ENCODE peak calls at places on chromosomes 16 and 17, in four cellular contexts. U is H9, L is H1, S is IMR-90. Y is an unnamed sample.

GRCh38 chr17:39938140-39938869 is 10.8 kb downstream of the LRRC3C start:
- DNase-seq in S (no peak), L (no peak), U (no peak), Y (no peak)

GRCh38 chr16:53090591-53091507 is 36.1 kb downstream of the CHD9 start:
- DNase-seq in L (no peak), U (no peak), S (peak; percentile 98), Y (peak; percentile 74)

GRCh38 chr17:15121426-15121825 is 143.7 kb downstream of the PMP22 start:
- DNase-seq in L (no peak), U (no peak), S (peak; percentile 29), Y (no peak)

GRCh38 chr17:77944390-77945222 is 13.9 kb upstream of the TNRC6C start:
- DNase-seq in U (no peak), S (no peak), L (no peak), Y (peak; percentile 54)

GRCh38 chr16:10754941-10755340 is 11.3 kb downstream of the NUBP1 start:
- DNase-seq in L (no peak), S (peak; percentile 82), U (no peak), Y (no peak)

GRCh38 chr17:17285951-17286350 is 4.9 kb upstream of the COPS3 start:
- DNase-seq in U (no peak), S (no peak), L (no peak), Y (no peak)

GRCh38 chr17:82985973-82986372 is 93.4 kb upstream of the METRNL start:
- DNase-seq in S (peak; percentile 46), L (no peak), U (peak; percentile 71), Y (peak; percentile 14)

GRCh38 chr16:30458561-30459394 is 13.1 kb upstream of the SEPHS2 start:
- DNase-seq in U (no peak), S (no peak), L (no peak), Y (no peak)

GRCh38 chr17:2724783-2725164 is 13.2 kb upstream of the CLUH start:
- DNase-seq in S (peak; percentile 26), L (peak; percentile 77), U (peak; percentile 85), Y (peak; percentile 89)

GRCh38 chr17:76909971-76910760 is 42.0 kb downstream of the MGAT5B start:
- DNase-seq in U (peak; percentile 89), S (peak; percentile 41), L (peak; percentile 91), Y (peak; percentile 86)

GRCh38 chr17:75785770-75786538 is 1.3 kb downstream of the UNK start:
- DNase-seq in U (no peak), L (no peak), S (peak; percentile 68), Y (no peak)

GRCh38 chr16:48542020-48542473 is 67.9 kb downstream of the N4BP1 start:
- DNase-seq in U (no peak), L (no peak), S (peak; percentile 54), Y (peak; percentile 58)

GRCh38 chr16:56258508-56259424 is 67.5 kb downstream of the GNAO1 start:
- DNase-seq in L (no peak), S (no peak), U (no peak), Y (no peak)

GRCh38 chr17:42750730-42751356 is 6.0 kb upstream of the EZH1 start:
- DNase-seq in L (no peak), U (no peak), S (no peak), Y (no peak)

GRCh38 chr16:87178177-87178863 is 138.9 kb downstream of the C16orf95 start:
- DNase-seq in L (no peak), U (peak; percentile 49), S (no peak), Y (peak; percentile 53)

GRCh38 chr17:39962642-39963220 is at the start of gene GSDMA:
- DNase-seq in U (no peak), L (no peak), S (no peak), Y (no peak)

GRCh38 chr16:62954144-62955032 is 918.1 kb upstream of the CDH8 start:
- DNase-seq in L (no peak), U (no peak), S (no peak), Y (peak; percentile 30)

DNA sequence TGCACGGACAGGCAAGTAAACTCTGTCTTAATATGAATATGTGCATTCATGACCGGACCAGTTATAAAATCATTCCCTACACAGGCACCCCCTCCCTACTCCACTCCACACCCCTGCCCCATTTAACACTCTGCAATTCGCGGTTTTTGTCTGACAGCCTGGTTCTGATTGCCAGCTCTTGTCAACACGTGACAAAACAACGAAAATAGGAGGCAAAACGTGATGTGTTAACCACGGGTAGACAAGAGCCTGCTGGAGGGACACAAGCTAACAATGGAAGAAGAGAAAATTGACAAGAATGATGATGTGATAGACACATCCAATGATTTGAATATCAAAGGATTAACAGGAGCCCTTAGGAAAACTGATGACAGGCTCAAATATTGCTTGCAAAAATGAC is 76.6 kb downstream of the CACNG3 start:
- DNase-seq in U (no peak), L (no peak), S (no peak), Y (no peak)
- H4K5ac ChIP-seq in U (no peak overlapping the region), L (no peak overlapping the region), S (no peak overlapping the region), Y (no peak overlapping the region)

DNA sequence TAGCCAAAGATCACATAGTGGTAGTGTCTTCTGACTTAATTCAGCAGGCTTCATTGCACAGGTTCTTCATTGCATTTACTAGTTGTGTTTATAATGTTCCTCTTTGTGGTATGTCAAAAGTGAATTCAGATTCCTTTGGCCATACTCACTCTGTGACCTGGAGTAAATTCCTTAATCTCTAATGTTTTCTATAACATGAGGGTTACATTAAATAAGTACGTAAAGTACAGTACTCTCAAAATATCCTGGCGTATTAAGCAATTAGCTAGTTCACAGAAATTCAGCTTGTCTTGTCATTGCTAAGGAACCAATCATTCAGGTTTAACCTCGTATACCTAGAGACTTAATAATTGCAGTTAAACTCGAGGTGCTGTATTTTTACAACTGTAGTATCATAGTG is 4.2 kb downstream of the RPS6KB1 start:
- DNase-seq in S (peak; percentile 71), L (no peak), U (no peak), Y (no peak)
- H2BK120ac ChIP-seq in S (no peak overlapping the region), L (no peak overlapping the region), U (no peak overlapping the region), Y (no peak overlapping the region)

DNA sequence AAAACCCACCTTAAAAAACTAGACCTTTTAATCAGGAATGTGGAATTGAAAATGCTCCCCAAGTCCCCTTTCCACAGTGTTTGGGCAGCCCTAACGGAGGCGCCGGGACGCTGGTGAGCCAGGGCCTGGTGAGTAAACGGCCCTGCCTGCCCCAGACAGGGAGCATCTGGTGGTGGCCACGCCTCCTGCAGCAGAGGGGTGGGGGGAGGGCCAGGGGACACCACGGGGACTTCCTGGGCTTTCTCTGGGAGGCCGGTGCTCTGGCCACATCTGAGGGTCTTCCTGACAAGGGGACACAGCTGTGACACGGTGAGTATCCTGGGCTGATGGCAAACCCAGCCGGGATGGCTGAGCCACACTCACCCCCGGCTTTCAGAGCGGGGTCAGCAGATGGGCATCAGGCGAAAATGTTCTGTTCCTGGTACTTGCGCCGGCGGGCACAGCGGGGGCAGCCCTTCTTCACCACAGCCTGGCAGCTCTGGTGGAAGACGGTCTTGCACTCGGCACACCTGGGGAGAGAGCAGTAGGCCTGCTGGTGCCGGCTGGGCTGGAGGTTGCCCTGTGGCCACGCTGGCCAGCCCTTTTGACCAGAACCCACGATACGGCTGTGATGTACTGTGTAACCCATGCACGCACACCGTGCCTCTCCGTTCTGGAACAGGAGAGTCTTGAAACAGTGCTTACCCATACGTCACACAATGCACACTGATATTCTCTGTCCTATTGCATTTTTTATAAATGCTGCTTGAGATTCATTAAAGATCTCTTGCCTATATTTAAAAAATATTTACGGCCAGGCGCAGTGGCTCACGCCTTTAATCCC is 5.0 kb upstream of the ARHGAP27 start:
- DNase-seq in S (no peak), U (peak; percentile 71), L (no peak), Y (no peak)
- H3K56ac ChIP-seq in S (no peak overlapping the region), U (no peak overlapping the region), L (no peak overlapping the region), Y (peak overlapping the region; percentile 15)

GRCh38 chr17:28240688-28241340 is 78.2 kb upstream of the TMEM97 start:
- DNase-seq in S (no peak), U (no peak), L (no peak), Y (no peak)

GRCh38 chr17:28247671-28248556 is 71.1 kb upstream of the TMEM97 start:
- DNase-seq in L (no peak), S (peak; percentile 8), U (peak; percentile 70), Y (peak; percentile 76)

GRCh38 chr17:28244446-28244845 is 74.6 kb upstream of the TMEM97 start:
- DNase-seq in S (no peak), U (no peak), L (no peak), Y (no peak)

DNA sequence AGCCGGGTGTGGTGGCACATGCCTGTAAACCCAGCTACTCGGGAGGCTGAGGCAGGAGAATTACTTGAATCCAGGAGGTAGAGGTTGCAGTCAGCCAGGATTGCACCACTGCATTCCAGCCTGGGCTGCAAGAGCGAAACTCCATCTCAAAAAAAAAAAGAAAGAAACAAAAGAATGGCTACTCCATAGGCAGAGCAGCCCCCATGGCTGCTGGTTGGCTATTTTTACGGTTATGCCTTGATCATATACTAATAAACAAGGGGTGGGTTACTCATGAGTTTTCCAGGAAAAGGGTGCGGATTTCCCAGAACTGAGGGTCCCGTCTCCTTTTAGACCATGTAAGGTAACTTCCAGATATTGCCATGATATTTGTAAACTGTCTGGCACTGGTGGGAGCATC is 76.2 kb upstream of the TMEM97 start:
- DNase-seq in L (no peak), U (no peak), S (no peak), Y (no peak)
- H4K5ac ChIP-seq in L (no peak overlapping the region), U (no peak overlapping the region), S (no peak overlapping the region), Y (no peak overlapping the region)

GRCh38 chr17:48551206-48551597 is 6.3 kb upstream of the HOXB2 start:
- DNase-seq in L (no peak), S (peak; percentile 42), U (no peak), Y (no peak)
- H2BK120ac ChIP-seq in L (no peak overlapping the region), S (peak overlapping the region; percentile 89), U (no peak overlapping the region), Y (no peak overlapping the region)

GRCh38 chr16:80828495-80828894 is 24.1 kb upstream of the CDYL2 start:
- DNase-seq in S (no peak), L (no peak), U (no peak), Y (no peak)
- H3K56ac ChIP-seq in S (no peak overlapping the region), L (no peak overlapping the region), U (no peak overlapping the region), Y (no peak overlapping the region)